ENCODE peak calls at places on chromosomes 1 and 21, in four cellular contexts. O is HT1080, G is AG04450, T is SW480. Y is an unnamed sample.

GRCh38 chr1:118113261-118113660 is 71.8 kb downstream of the SPAG17 start:
- DNase-seq in O (peak), G (no peak), T (no peak), Y (no peak)

GRCh38 chr1:159826436-159827101 is at the start of gene SLAMF8:
- DNase-seq in O (peak), G (no peak), T (no peak), Y (peak)

GRCh38 chr1:221230605-221231004 is 351.4 kb downstream of the HLX start:
- DNase-seq in O (peak), G (peak), T (no peak), Y (no peak)

GRCh38 chr1:24277420-24278169 is 41.6 kb upstream of the GRHL3 start:
- DNase-seq in O (peak), G (no peak), T (no peak), Y (no peak)

GRCh38 chr1:26408604-26409003 is 2.0 kb upstream of the LIN28A start:
- DNase-seq in O (peak), G (peak), T (peak), Y (peak)

GRCh38 chr1:181646723-181647122 is 163.4 kb downstream of the CACNA1E start:
- DNase-seq in O (no peak), G (no peak), T (no peak), Y (no peak)

GRCh38 chr1:19373206-19374126 is 61.3 kb downstream of the SLC66A1 start:
- DNase-seq in O (no peak), G (no peak), T (no peak), Y (no peak)

GRCh38 chr1:24411963-24412362 is 1.6 kb downstream of the STPG1 start:
- DNase-seq in O (peak), G (no peak), T (peak), Y (no peak)

GRCh38 chr1:3465091-3465934 is 10.8 kb downstream of the ARHGEF16 start:
- DNase-seq in O (no peak), G (no peak), T (no peak), Y (no peak)

GRCh38 chr1:22654692-22655091 is 1.7 kb downstream of the C1QB start:
- DNase-seq in O (no peak), G (no peak), T (no peak), Y (no peak)

GRCh38 chr21:44407493-44407892 is 47.8 kb upstream of the LRRC3 start:
- DNase-seq in O (no peak), G (no peak), T (no peak), Y (no peak)

GRCh38 chr1:187498028-187498427 is 669.3 kb downstream of the PLA2G4A start:
- DNase-seq in O (no peak), G (no peak), T (no peak), Y (no peak)

GRCh38 chr1:46133181-46133658 is 791 bp upstream of the PIK3R3 start:
- DNase-seq in O (no peak), G (no peak), T (no peak), Y (no peak)

GRCh38 chr1:232110281-232111090 is 483.9 kb downstream of the DISC1 start:
- DNase-seq in O (no peak), G (peak), T (no peak), Y (no peak)

GRCh38 chr1:36522461-36523229 is 39.9 kb upstream of the CSF3R start:
- DNase-seq in O (no peak), G (no peak), T (no peak), Y (no peak)

Y was measured in GDM1.